ENCODE peak calls at places on chromosomes 5 and 9, in nine cellular contexts. P is fibroblast of mammary gland, M is GOT3, B is CMK, A is germinal center, D is H7, K is AG20443, Y is GM04504, W is EL. J is an unnamed sample.

GRCh38 chr5:135075621-135076585 is 41.9 kb upstream of the PITX1 start:
- DNase-seq in W (no peak), D (no peak), B (no peak), A (no peak), P (no peak), Y (no peak), K (no peak), M (no peak), J (no peak)

GRCh38 chr5:171131499-171131898 is 177.5 kb upstream of the TLX3 start:
- DNase-seq in K (no peak), D (no peak), W (no peak), B (no peak), Y (no peak), M (no peak), P (no peak), A (no peak), J (no peak)

GRCh38 chr9:14281136-14281795 is 32.7 kb downstream of the NFIB start:
- DNase-seq in P (no peak), W (no peak), K (no peak), Y (no peak), D (no peak), M (no peak), B (no peak), A (no peak), J (peak)

GRCh38 chr9:96166981-96167380 is 135.0 kb downstream of the HSD17B3 start:
- DNase-seq in Y (no peak), M (no peak), P (no peak), K (no peak), W (no peak), D (no peak), A (no peak), B (no peak), J (no peak)

GRCh38 chr9:111872886-111873285 is 23.7 kb upstream of the UGCG start:
- DNase-seq in B (no peak), Y (no peak), D (no peak), M (no peak), W (no peak), P (no peak), A (no peak), K (no peak), J (no peak)

GRCh38 chr5:150263801-150264621 is 25.6 kb downstream of the CAMK2A start:
- DNase-seq in A (no peak), M (peak), Y (peak), D (peak), P (peak), B (no peak), K (peak), W (peak), J (peak)

GRCh38 chr5:57538341-57538955 is 55.8 kb upstream of the ACTBL2 start:
- DNase-seq in B (no peak), Y (peak), P (peak), W (peak), M (no peak), A (no peak), D (no peak), K (peak), J (peak)

GRCh38 chr9:4327504-4328191 is 27.8 kb upstream of the GLIS3 start:
- DNase-seq in M (no peak), B (no peak), D (no peak), Y (no peak), P (peak), A (no peak), K (peak), W (peak), J (peak)

GRCh38 chr5:173790836-173791546 is 97.2 kb upstream of the CPEB4 start:
- DNase-seq in P (no peak), M (no peak), K (no peak), W (no peak), D (no peak), B (no peak), A (no peak), Y (no peak), J (no peak)

GRCh38 chr5:56185777-56186311 is 47.3 kb downstream of the ANKRD55 start:
- DNase-seq in D (no peak), Y (no peak), B (no peak), P (no peak), K (no peak), A (no peak), M (no peak), W (no peak), J (no peak)

GRCh38 chr9:123438821-123439220 is 82.8 kb downstream of the CRB2 start:
- DNase-seq in D (peak), Y (no peak), P (no peak), A (no peak), W (no peak), K (no peak), M (no peak), B (no peak), J (peak)

GRCh38 chr5:115553082-115553481 is 8.5 kb upstream of the FEM1C start:
- DNase-seq in A (no peak), W (peak), D (no peak), M (no peak), K (peak), P (peak), Y (no peak), B (no peak), J (no peak)

GRCh38 chr9:26262431-26262830 is 584.2 kb upstream of the TUSC1 start:
- DNase-seq in A (no peak), B (no peak), D (no peak), K (no peak), Y (no peak), P (peak), M (no peak), W (no peak), J (no peak)

GRCh38 chr9:124940521-124940893 is 376 bp downstream of the GOLGA1 start:
- DNase-seq in B (peak), W (no peak), A (peak), P (no peak), K (no peak), Y (no peak), M (no peak), D (no peak), J (no peak)

GRCh38 chr9:84667571-84668203 is 1.8 kb upstream of the NTRK2 start:
- DNase-seq in Y (no peak), M (no peak), D (peak), A (peak), W (peak), P (peak), B (no peak), K (peak), J (peak)

GRCh38 chr5:56725709-56726108 is 89.6 kb upstream of the MAP3K1 start:
- DNase-seq in M (no peak), P (no peak), Y (no peak), A (no peak), K (no peak), W (no peak), D (no peak), B (no peak), J (peak)

GRCh38 chr5:119752921-119753886 is 123.8 kb downstream of the FAM170A start:
- DNase-seq in Y (no peak), K (no peak), W (no peak), M (no peak), D (no peak), P (no peak), B (no peak), A (no peak), J (no peak)

GRCh38 chr9:134053401-134053871 is 14.4 kb downstream of the BRD3 start:
- DNase-seq in A (no peak), K (no peak), Y (no peak), P (no peak), W (no peak), D (no peak), M (no peak), B (no peak), J (no peak)

GRCh38 chr5:148828461-148829247 is 2.2 kb downstream of the ADRB2 start:
- DNase-seq in Y (no peak), M (no peak), W (peak), B (no peak), K (no peak), A (no peak), D (no peak), P (no peak), J (no peak)

GRCh38 chr5:150540615-150541396 is 32.9 kb downstream of the NDST1 start:
- DNase-seq in W (peak), K (peak), P (peak), B (no peak), A (no peak), D (no peak), Y (peak), M (no peak), J (peak)

GRCh38 chr9:3687136-3687535 is 161.3 kb upstream of the RFX3 start:
- DNase-seq in A (no peak), P (no peak), B (no peak), M (no peak), K (no peak), Y (no peak), W (no peak), D (no peak), J (no peak)

GRCh38 chr5:5800801-5801761 is 378.6 kb downstream of the ICE1 start:
- DNase-seq in A (no peak), K (no peak), Y (no peak), M (no peak), B (no peak), W (no peak), P (no peak), D (no peak), J (no peak)

J was measured in choroid plexus epithelial cell.